ENCODE peak calls at places on chromosome 14, in seven cellular contexts. L is tibial nerve, I is lung, N is DND-41, Y is breast epithelium, O is ovary, M is heart left ventricle. C is an unnamed sample.

GRCh38 chr14:47422191-47422590 is 253.2 kb downstream of the MDGA2 start:
- DNase-seq in Y (no peak), I (no peak), O (no peak), L (no peak), N (no peak), M (no peak), C (no peak)

GRCh38 chr14:32109676-32110075 is 32.6 kb downstream of the ARHGAP5 start:
- DNase-seq in O (no peak), I (no peak), Y (no peak), N (no peak), L (no peak), M (no peak), C (peak)

GRCh38 chr14:97185186-97185585 is 388.0 kb downstream of the VRK1 start:
- DNase-seq in L (no peak), O (no peak), M (no peak), I (no peak), N (no peak), Y (no peak), C (no peak)

GRCh38 chr14:75370416-75371205 is 57.2 kb upstream of the JDP2 start:
- DNase-seq in N (no peak), L (no peak), M (no peak), I (no peak), O (no peak), Y (no peak), C (no peak)

GRCh38 chr14:54435500-54435981 is 5.6 kb downstream of the CNIH1 start:
- DNase-seq in Y (no peak), M (no peak), N (no peak), I (no peak), L (no peak), O (no peak), C (no peak)

GRCh38 chr14:66746316-66747006 is 238.5 kb downstream of the GPHN start:
- DNase-seq in L (no peak), Y (no peak), M (no peak), N (no peak), I (no peak), O (no peak), C (peak)

GRCh38 chr14:101780887-101781239 is 19.4 kb downstream of the PPP2R5C start:
- DNase-seq in L (no peak), N (no peak), Y (no peak), M (no peak), O (no peak), I (no peak), C (no peak)

GRCh38 chr14:64645220-64645891 is 58.9 kb upstream of the PLEKHG3 start:
- DNase-seq in I (no peak), Y (no peak), M (no peak), N (no peak), L (no peak), O (peak), C (peak)

GRCh38 chr14:68843471-68844209 is 50.8 kb upstream of the ZFP36L1 start:
- DNase-seq in N (peak), Y (peak), I (peak), O (peak), L (peak), M (peak), C (no peak)

GRCh38 chr14:70032447-70032846 is 153.2 kb downstream of the SMOC1 start:
- DNase-seq in Y (no peak), M (no peak), N (no peak), O (no peak), L (no peak), I (no peak), C (no peak)

GRCh38 chr14:89641495-89642162 is 224.6 kb upstream of the FOXN3 start:
- DNase-seq in I (no peak), N (no peak), M (no peak), Y (no peak), L (no peak), O (no peak), C (no peak)

GRCh38 chr14:79465651-79466050 is 745.7 kb downstream of the DIO2 start:
- DNase-seq in L (no peak), Y (no peak), I (no peak), N (no peak), M (no peak), O (no peak), C (no peak)

GRCh38 chr14:100330396-100330931 is 7.3 kb downstream of the SLC25A47 start:
- DNase-seq in Y (no peak), O (no peak), L (no peak), I (no peak), M (no peak), N (no peak), C (no peak)

GRCh38 chr14:90003526-90004312 is 48.0 kb downstream of the TDP1 start:
- DNase-seq in I (no peak), O (no peak), Y (no peak), L (no peak), N (no peak), M (no peak), C (no peak)

GRCh38 chr14:54642950-54643695 is 76.2 kb downstream of the SAMD4A start:
- DNase-seq in Y (no peak), M (no peak), N (no peak), O (no peak), L (no peak), I (no peak), C (no peak)

GRCh38 chr14:98198385-98198784 is 1073.6 kb downstream of the BCL11B start:
- DNase-seq in N (peak), M (no peak), L (no peak), Y (no peak), O (no peak), I (no peak), C (no peak)

GRCh38 chr14:57058319-57058718 is 210.4 kb downstream of the EXOC5 start:
- DNase-seq in O (no peak), L (no peak), N (no peak), I (no peak), M (no peak), Y (no peak), C (no peak)

GRCh38 chr14:70186826-70187483 is 1.8 kb downstream of the SLC8A3 start:
- DNase-seq in O (no peak), L (no peak), M (no peak), N (no peak), Y (no peak), I (no peak), C (no peak)

GRCh38 chr14:75784314-75784686 is 123.3 kb downstream of the TTLL5 start:
- DNase-seq in M (no peak), I (no peak), O (no peak), N (no peak), Y (no peak), L (no peak), C (no peak)

GRCh38 chr14:36647827-36648753 is 13.6 kb upstream of the PAX9 start:
- DNase-seq in Y (no peak), O (no peak), M (peak), I (no peak), N (no peak), L (no peak), C (no peak)

GRCh38 chr14:90495357-90496276 is 98.8 kb downstream of the CALM1 start:
- DNase-seq in L (no peak), O (peak), M (peak), Y (no peak), N (peak), I (no peak), C (no peak)

GRCh38 chr14:84655014-84655413 is 874.9 kb upstream of the FLRT2 start:
- DNase-seq in L (no peak), N (no peak), M (no peak), O (no peak), Y (no peak), I (no peak), C (no peak)

GRCh38 chr14:64506751-64507150 is 2.2 kb downstream of the ZBTB1 start:
- DNase-seq in N (no peak), I (no peak), Y (no peak), O (no peak), M (no peak), L (no peak), C (no peak)

GRCh38 chr14:54781080-54781479 is 121.5 kb downstream of the GCH1 start:
- DNase-seq in O (no peak), M (no peak), Y (no peak), N (no peak), I (no peak), L (no peak), C (no peak)

GRCh38 chr14:76420827-76421226 is 44.9 kb downstream of the ESRRB start:
- DNase-seq in Y (no peak), L (no peak), I (no peak), N (no peak), O (no peak), M (no peak), C (no peak)

GRCh38 chr14:38256358-38256840 is 506 bp upstream of the CLEC14A start:
- DNase-seq in I (no peak), L (no peak), N (no peak), O (no peak), M (peak), Y (no peak), C (peak)
- TF ChIP-seq CTCF in I (no peak), L (peak), N (no peak), O (no peak), M (peak), Y (no peak), C (peak)

DNA sequence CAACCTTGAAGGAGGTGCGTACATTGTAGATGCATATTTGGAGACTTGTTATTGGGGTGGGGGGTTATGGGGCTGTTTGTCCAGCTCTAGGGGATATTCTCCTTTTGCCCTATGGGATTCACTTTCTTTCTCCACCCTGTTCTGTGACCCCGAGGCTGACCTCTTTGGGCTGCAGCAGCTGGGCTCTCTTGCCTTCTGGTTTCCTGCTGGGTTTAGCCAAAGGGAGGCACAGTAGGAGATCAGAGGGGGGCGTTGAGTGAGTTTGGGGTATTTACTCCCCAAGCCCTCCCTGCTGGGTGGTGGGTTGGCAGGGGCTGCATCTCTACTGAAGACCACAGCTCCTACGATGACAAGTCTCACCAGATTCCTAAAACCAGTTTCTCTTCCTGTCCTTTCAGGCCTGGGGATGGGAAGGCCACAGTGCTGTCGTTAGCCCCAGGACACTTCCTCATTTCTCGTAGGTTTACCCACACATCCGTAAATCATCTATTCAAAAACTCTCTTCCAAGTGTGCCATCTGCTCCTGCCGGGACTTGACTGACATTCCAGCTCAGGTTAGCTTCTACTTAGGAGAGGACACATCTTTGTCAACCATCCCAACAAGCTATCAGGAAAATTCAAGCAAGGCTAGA is 127.1 kb downstream of the TMEM30B start:
- DNase-seq in O (no peak), Y (no peak), I (no peak), M (no peak), L (no peak), N (no peak), C (no peak)
- H3K4me3 ChIP-seq in O (no peak), Y (no peak), I (no peak), M (no peak), L (no peak), N (no peak), C (no peak)

GRCh38 chr14:24314377-24315193 is 3.3 kb downstream of the LTB4R start:
- DNase-seq in O (no peak), I (no peak), N (no peak), Y (no peak), L (no peak), M (peak), C (no peak)

GRCh38 chr14:24315243-24315806 is 4.0 kb downstream of the LTB4R start:
- DNase-seq in O (no peak), I (no peak), N (no peak), Y (no peak), M (peak), L (no peak), C (no peak)

GRCh38 chr14:24317141-24317927 is 6.0 kb downstream of the LTB4R start:
- DNase-seq in I (no peak), M (peak), L (no peak), N (no peak), Y (no peak), O (no peak), C (no peak)

GRCh38 chr14:24316597-24316950 is 5.3 kb downstream of the LTB4R start:
- DNase-seq in M (no peak), I (no peak), N (no peak), O (no peak), L (no peak), Y (no peak), C (no peak)

DNA sequence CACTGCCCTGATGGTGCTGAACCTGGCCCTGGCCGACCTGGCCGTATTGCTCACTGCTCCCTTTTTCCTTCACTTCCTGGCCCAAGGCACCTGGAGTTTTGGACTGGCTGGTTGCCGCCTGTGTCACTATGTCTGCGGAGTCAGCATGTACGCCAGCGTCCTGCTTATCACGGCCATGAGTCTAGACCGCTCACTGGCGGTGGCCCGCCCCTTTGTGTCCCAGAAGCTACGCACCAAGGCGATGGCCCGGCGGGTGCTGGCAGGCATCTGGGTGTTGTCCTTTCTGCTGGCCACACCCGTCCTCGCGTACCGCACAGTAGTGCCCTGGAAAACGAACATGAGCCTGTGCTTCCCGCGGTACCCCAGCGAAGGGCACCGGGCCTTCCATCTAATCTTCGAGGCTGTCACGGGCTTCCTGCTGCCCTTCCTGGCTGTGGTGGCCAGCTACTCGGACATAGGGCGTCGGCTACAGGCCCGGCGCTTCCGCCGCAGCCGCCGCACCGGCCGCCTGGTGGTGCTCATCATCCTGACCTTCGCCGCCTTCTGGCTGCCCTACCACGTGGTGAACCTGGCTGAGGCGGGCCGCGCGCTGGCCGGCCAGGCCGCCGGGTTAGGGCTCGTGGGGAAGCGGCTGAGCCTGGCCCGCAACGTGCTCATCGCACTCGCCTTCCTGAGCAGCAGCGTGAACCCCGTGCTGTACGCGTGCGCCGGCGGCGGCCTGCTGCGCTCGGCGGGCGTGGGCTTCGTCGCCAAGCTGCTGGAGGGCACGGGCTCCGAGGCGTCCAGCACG is 4.7 kb downstream of the LTB4R start:
- DNase-seq in O (peak), L (no peak), M (peak), N (no peak), Y (no peak), I (no peak), C (no peak)
- TF ChIP-seq CTCF in O (no peak), L (peak), M (peak), N (no peak), Y (no peak), I (no peak), C (peak)

DNA sequence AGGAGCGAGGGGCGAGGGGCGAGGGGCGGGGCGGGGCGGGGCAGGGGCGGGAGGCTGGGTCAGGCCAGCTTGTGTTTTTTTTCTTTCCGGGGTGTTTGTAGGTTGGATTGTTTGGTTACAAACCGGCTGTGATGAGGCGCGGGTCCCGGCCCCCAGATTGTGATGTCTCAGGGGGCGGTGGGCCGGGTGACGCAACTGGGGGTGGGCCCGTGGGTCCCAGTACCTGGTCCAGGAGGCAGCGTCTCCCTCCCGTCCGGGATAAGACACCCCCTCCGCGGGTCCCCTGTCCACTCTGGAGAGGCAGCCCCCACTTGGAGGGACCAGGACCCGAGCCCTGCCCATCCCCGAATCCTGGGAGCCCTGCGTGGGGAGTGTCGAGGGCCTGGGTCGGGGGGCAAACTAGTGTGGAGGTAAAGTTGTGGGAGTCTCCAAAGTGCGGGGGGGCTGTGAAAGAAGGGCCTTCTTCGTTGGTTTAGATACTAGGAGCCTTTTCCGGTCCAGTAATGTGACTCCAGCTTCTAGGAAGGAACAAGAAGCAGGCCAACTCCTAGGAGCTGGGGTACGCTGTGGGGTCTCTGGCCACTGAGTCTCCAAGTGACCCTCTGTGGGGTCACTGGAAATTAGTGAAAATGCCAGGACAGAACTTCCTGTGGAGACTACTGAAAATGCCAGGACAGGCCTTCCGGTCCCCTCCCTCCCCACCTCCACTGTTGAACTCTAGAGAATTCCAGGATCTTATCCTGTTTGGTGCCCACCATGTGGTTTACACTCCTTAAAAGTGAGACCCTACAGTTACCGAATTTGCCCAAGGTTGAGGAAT is 578 bp upstream of the CLMN start:
- DNase-seq in O (peak), N (no peak), Y (no peak), I (no peak), L (no peak), M (no peak), C (no peak)
- H3K4me3 ChIP-seq in O (peak), N (no peak), Y (peak), I (no peak), L (peak), M (peak), C (peak)

GRCh38 chr14:77616454-77617229 is at the start of gene SPTLC2:
- DNase-seq in I (peak), N (peak), M (peak), O (peak), Y (peak), L (peak), C (peak)
- TF ChIP-seq CTCF in I (no peak), N (peak), M (no peak), O (no peak), Y (no peak), L (peak), C (no peak)

GRCh38 chr14:105169776-105170655 is 1.4 kb upstream of the JAG2 start:
- DNase-seq in Y (no peak), M (no peak), O (no peak), L (no peak), N (no peak), I (no peak), C (no peak)
- H3K4me3 ChIP-seq in Y (no peak), M (no peak), O (no peak), L (no peak), N (no peak), I (no peak), C (no peak)

DNA sequence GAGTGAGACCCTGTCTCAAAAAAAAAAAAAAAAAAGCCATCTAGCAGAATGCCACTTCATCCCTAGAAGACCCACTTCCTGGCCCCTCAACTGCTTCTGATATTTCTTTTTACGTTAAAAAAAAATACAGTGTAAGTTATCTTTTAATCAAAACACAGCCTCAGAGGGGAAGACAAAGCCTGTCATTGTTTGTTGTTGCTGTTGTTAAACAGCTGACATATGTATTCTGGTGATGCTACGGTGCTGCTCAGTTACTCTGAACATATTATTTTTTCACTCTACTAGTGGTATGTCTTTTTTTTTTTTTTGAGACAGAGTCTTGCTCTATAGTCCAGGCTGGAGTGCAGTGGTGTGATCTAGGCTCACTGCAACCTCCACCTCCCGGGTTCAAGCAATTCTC is 75.4 kb downstream of the PAPLN start:
- DNase-seq in O (no peak), Y (no peak), I (no peak), N (no peak), M (no peak), L (no peak), C (no peak)
- TF ChIP-seq CTCF in O (no peak), Y (no peak), I (no peak), N (no peak), M (no peak), L (no peak), C (no peak)

GRCh38 chr14:22505751-22506710 is 83.0 kb downstream of the DAD1 start:
- DNase-seq in I (no peak), O (no peak), Y (no peak), N (no peak), L (no peak), M (no peak), C (no peak)
- H3K4me3 ChIP-seq in I (no peak), O (no peak), Y (no peak), N (no peak), L (no peak), M (no peak), C (no peak)